ENCODE peak calls at places on chromosomes 13 and 19, in ten cellular contexts. W is stomach, T is cardiac muscle cell, X is PC-3, R is thyroid gland, Z is tibial nerve, V is hepatocyte, O is heart left ventricle, H is psoas muscle, Q is fibroblast of lung. Y is an unnamed sample.

GRCh38 chr19:35298561-35298972 is 6.6 kb downstream of the MAG start:
- DNase-seq in W (no peak), T (no peak), X (no peak), R (no peak), Z (no peak), V (no peak), O (no peak), H (no peak), Q (no peak), Y (no peak)

GRCh38 chr13:113991191-113991669 is 17.4 kb upstream of the C13orf46 start:
- DNase-seq in W (no peak), T (peak), X (no peak), R (peak), Z (no peak), V (no peak), O (peak), H (peak), Q (no peak), Y (peak)

GRCh38 chr19:3693030-3693925 is 7.0 kb downstream of the PIP5K1C start:
- DNase-seq in W (no peak), T (no peak), X (no peak), R (no peak), Z (no peak), V (no peak), O (no peak), H (no peak), Q (no peak), Y (no peak)

GRCh38 chr19:33298146-33298911 is 4.0 kb downstream of the CEBPA start:
- DNase-seq in W (peak), T (no peak), X (no peak), R (no peak), Z (no peak), V (peak), O (peak), H (no peak), Q (no peak), Y (peak)

GRCh38 chr13:105925496-105925895 is 610.0 kb downstream of the EFNB2 start:
- DNase-seq in W (no peak), T (no peak), X (peak), R (no peak), Z (no peak), V (peak), O (no peak), H (no peak), Q (peak), Y (no peak)

GRCh38 chr19:10372698-10373097 is 7.7 kb downstream of the TYK2 start:
- DNase-seq in W (no peak), T (no peak), X (no peak), R (no peak), Z (no peak), V (no peak), O (no peak), H (no peak), Q (no peak), Y (no peak)

GRCh38 chr19:42279902-42280760 is 11.1 kb downstream of the CIC start:
- DNase-seq in W (peak), T (peak), X (no peak), R (peak), Z (peak), V (peak), O (peak), H (peak), Q (peak), Y (peak)

GRCh38 chr13:26300140-26300539 is 46.2 kb downstream of the CDK8 start:
- DNase-seq in W (no peak), T (no peak), X (peak), R (no peak), Z (no peak), V (no peak), O (no peak), H (no peak), Q (peak), Y (no peak)

GRCh38 chr13:30422056-30422914 is at the start of gene UBE2L5:
- DNase-seq in W (peak), T (peak), X (peak), R (peak), Z (peak), V (peak), O (peak), H (peak), Q (peak), Y (peak)

GRCh38 chr13:104314321-104314720 is 1248.1 kb upstream of the SLC10A2 start:
- DNase-seq in W (no peak), T (no peak), X (no peak), R (no peak), Z (no peak), V (no peak), O (no peak), H (no peak), Q (no peak), Y (no peak)
- H3K27ac ChIP-seq in W (no peak), T (no peak), X (peak), R (no peak), Z (no peak), V (no peak), O (no peak), H (no peak), Q (no peak), Y (no peak)

DNA sequence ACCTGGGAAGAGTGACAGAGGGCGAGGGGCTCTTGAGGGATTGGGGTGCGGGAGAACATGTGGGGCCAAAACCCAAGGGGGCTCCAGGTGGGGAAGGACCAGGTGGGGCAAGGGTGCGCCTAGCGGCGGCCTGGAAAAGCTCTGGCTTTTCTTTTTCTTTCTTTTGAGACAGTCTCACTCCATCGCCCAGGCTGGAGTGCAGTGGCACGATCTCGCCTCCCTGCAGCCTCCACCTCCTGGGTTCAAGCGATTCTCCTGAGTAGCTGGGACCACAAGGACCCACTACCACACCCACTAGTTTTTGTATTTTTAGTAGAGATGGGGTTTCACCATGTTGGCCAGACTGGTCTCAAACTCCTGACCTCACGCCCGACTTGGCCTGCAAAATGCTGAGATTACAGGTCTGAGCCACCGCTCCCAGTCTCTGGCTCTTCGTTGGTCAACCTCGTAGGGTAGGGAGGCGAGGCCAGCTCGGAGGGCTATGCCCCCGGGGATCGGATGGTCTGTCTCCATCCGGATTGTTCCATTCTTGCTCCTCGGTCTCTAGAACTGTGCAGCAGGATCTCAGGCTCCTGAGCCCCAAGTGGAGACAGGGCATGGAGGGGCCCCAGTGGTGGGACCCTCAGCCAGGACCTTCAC is 3.7 kb downstream of the GADD45B start:
- DNase-seq in W (no peak), T (no peak), X (no peak), R (no peak), Z (no peak), V (no peak), O (no peak), H (no peak), Q (no peak), Y (no peak)
- TF ChIP-seq CTCF in W (peak), T (no peak), X (no peak), R (no peak), Z (no peak), V (peak), O (no peak), H (no peak), Q (peak), Y (peak)

GRCh38 chr19:45408121-45408520 is 1.7 kb downstream of the POLR1G start:
- DNase-seq in W (no peak), T (no peak), X (no peak), R (no peak), Z (no peak), V (peak), O (no peak), H (no peak), Q (no peak), Y (no peak)

GRCh38 chr19:45405435-45406164 is 731 bp upstream of the PPP1R13L start:
- DNase-seq in W (peak), T (peak), X (peak), R (peak), Z (peak), V (peak), O (peak), H (peak), Q (peak), Y (peak)

GRCh38 chr19:45406957-45407375 is 522 bp downstream of the POLR1G start:
- DNase-seq in W (no peak), T (no peak), X (no peak), R (no peak), Z (no peak), V (peak), O (peak), H (no peak), Q (no peak), Y (no peak)

GRCh38 chr19:45406165-45406956 is at the start of gene POLR1G:
- DNase-seq in W (peak), T (peak), X (peak), R (peak), Z (peak), V (peak), O (peak), H (peak), Q (peak), Y (peak)

GRCh38 chr19:45408830-45409593 is 2.6 kb downstream of the POLR1G start:
- DNase-seq in W (no peak), T (no peak), X (no peak), R (no peak), Z (no peak), V (no peak), O (no peak), H (no peak), Q (no peak), Y (no peak)
- H3K27ac ChIP-seq in W (no peak), T (no peak), X (no peak), R (no peak), Z (no peak), V (no peak), O (no peak), H (no peak), Q (no peak), Y (no peak)

DNA sequence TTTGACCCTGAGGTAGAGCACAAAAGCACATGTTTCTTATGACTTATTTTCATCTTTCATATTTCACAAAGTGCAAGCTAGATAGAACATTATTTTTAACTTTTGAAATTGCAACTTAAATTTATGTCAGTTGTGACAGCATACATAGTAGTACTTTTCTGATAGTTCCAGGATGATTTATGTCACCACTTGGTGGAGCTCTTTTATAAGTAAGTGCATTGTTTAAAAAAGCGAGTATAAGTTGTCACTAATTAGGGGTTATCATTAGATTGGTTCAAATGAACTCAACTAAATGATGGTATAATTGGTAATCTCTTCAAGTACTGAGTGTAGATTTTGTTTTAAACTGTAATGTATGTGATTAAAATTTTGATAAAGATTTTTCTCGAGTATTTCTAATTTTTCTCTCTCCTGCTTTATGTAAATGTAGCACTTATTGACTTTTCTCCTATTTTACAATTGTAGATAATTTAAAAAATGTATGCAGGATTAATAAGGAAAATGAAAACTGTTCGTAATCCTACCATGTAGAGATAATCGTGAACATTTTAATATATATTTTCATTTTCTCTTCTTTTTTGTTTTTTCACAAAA is 31.1 kb downstream of the RB1 start:
- DNase-seq in W (no peak), T (peak), X (peak), R (no peak), Z (no peak), V (peak), O (no peak), H (no peak), Q (peak), Y (no peak)
- TF ChIP-seq CTCF in W (peak), T (peak), X (peak), R (peak), Z (peak), V (peak), O (peak), H (peak), Q (peak), Y (peak)

DNA sequence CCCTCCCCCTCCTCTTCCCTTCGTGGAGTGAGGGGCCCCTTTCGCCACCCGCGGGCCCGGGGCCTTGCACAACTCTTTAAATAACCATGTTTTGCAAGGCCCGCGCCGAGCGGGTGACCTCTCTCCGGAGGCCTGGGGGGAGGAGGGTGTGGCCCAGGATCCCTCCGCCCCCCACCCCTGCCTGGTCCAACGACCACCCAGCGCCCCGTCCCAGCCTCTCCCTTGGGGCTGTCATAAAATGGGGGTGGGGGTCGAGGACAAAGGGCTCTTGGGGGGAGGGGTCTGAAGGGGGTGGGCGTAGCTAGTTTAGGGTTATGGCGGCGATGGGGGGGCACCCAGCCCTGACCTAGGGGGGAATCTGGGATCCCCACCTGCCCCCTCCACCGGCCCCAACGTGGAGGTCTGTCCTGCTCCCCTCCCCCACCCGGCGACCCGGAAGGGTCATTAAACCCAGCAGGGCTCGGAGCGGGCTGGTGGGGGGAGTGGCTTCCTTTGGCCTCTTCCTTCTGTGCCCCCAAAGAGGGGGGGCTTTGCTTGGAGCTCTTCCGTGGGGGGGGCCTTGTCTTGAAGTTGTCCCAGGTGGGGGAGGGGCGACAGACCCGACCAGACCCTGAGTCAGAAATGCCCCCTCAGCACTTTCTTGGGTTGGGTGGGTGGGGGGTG is 1.3 kb downstream of the ARID3A start:
- DNase-seq in W (peak), T (peak), X (no peak), R (peak), Z (peak), V (peak), O (peak), H (peak), Q (no peak), Y (peak)
- H3K27ac ChIP-seq in W (peak), T (peak), X (no peak), R (peak), Z (peak), V (peak), O (peak), H (no peak), Q (no peak), Y (peak)

GRCh38 chr19:49857834-49858590 is 7.1 kb downstream of the PTOV1 start:
- DNase-seq in W (no peak), T (no peak), X (no peak), R (peak), Z (no peak), V (no peak), O (no peak), H (peak), Q (no peak), Y (peak)

GRCh38 chr19:49856574-49857021 is 5.6 kb downstream of the PTOV1 start:
- DNase-seq in W (no peak), T (no peak), X (no peak), R (no peak), Z (no peak), V (no peak), O (no peak), H (peak), Q (no peak), Y (no peak)

GRCh38 chr19:49857061-49857833 is 6.3 kb downstream of the PTOV1 start:
- DNase-seq in W (no peak), T (no peak), X (no peak), R (no peak), Z (no peak), V (no peak), O (no peak), H (peak), Q (no peak), Y (peak)

GRCh38 chr19:49859838-49860715 is 7.3 kb downstream of the PNKP start:
- DNase-seq in W (no peak), T (no peak), X (no peak), R (no peak), Z (no peak), V (no peak), O (peak), H (peak), Q (no peak), Y (no peak)

GRCh38 chr19:49858591-49858985 is 7.6 kb downstream of the PTOV1 start:
- DNase-seq in W (no peak), T (no peak), X (peak), R (peak), Z (no peak), V (no peak), O (no peak), H (peak), Q (no peak), Y (no peak)
- TF ChIP-seq CTCF in W (no peak), T (no peak), X (no peak), R (no peak), Z (no peak), V (no peak), O (no peak), H (no peak), Q (no peak), Y (no peak)

GRCh38 chr19:39823693-39824092 is 10.3 kb downstream of the DYRK1B start:
- DNase-seq in W (no peak), T (no peak), X (no peak), R (no peak), Z (no peak), V (no peak), O (no peak), H (no peak), Q (no peak), Y (no peak)
- H3K27ac ChIP-seq in W (no peak), T (peak), X (no peak), R (no peak), Z (no peak), V (peak), O (peak), H (peak), Q (no peak), Y (peak)

Y was measured in upper lobe of right lung.